ENCODE peak calls at places on chromosomes 2 and 18, in six cellular contexts. One of them, this sample, is unnamed.

GRCh38 chr2:112187046-112187715 is 49.0 kb downstream of the FBLN7 start:
- DNase-seq in activated gamma-delta T cell treated with Interleukin-2 at 50 U/mL for 16 hours: no peak
- DNase-seq in cerebellum: no peak
- DNase-seq in IMR-90: no peak
- DNase-seq in bronchial epithelial cell: no peak
- DNase-seq in skeletal muscle cell: no peak
- DNase-seq in this sample: no peak

GRCh38 chr2:88187038-88187676 is 17.0 kb downstream of the THNSL2 start:
- DNase-seq in skeletal muscle cell: no peak
- DNase-seq in IMR-90: peak; percentile 21
- DNase-seq in activated gamma-delta T cell treated with Interleukin-2 at 50 U/mL for 16 hours: no peak
- DNase-seq in bronchial epithelial cell: peak; percentile 51
- DNase-seq in cerebellum: peak; percentile 17
- DNase-seq in this sample: peak; percentile 61

GRCh38 chr18:23798249-23798648 is 109.0 kb downstream of the LAMA3 start:
- DNase-seq in skeletal muscle cell: no peak
- DNase-seq in bronchial epithelial cell: no peak
- DNase-seq in IMR-90: no peak
- DNase-seq in activated gamma-delta T cell treated with Interleukin-2 at 50 U/mL for 16 hours: no peak
- DNase-seq in cerebellum: no peak
- DNase-seq in this sample: no peak

GRCh38 chr2:181828122-181828705 is 63.3 kb upstream of the ITPRID2 start:
- DNase-seq in cerebellum: no peak
- DNase-seq in activated gamma-delta T cell treated with Interleukin-2 at 50 U/mL for 16 hours: no peak
- DNase-seq in bronchial epithelial cell: no peak
- DNase-seq in skeletal muscle cell: no peak
- DNase-seq in IMR-90: no peak
- DNase-seq in this sample: no peak

GRCh38 chr2:235230809-235231601 is 262.8 kb upstream of the AGAP1 start:
- DNase-seq in bronchial epithelial cell: peak; percentile 15
- DNase-seq in cerebellum: no peak
- DNase-seq in activated gamma-delta T cell treated with Interleukin-2 at 50 U/mL for 16 hours: no peak
- DNase-seq in IMR-90: no peak
- DNase-seq in skeletal muscle cell: no peak
- DNase-seq in this sample: no peak

GRCh38 chr2:173359231-173359630 is 4.6 kb downstream of the CDCA7 start:
- DNase-seq in IMR-90: peak; percentile 15
- DNase-seq in skeletal muscle cell: no peak
- DNase-seq in activated gamma-delta T cell treated with Interleukin-2 at 50 U/mL for 16 hours: no peak
- DNase-seq in bronchial epithelial cell: no peak
- DNase-seq in cerebellum: no peak
- DNase-seq in this sample: no peak

GRCh38 chr2:46866770-46867246 is 48.8 kb downstream of the MCFD2 start:
- DNase-seq in cerebellum: no peak
- DNase-seq in bronchial epithelial cell: no peak
- DNase-seq in skeletal muscle cell: no peak
- DNase-seq in activated gamma-delta T cell treated with Interleukin-2 at 50 U/mL for 16 hours: no peak
- DNase-seq in IMR-90: no peak
- DNase-seq in this sample: peak; percentile 58

GRCh38 chr2:86044614-86045013 is 61.1 kb downstream of the POLR1A start:
- DNase-seq in cerebellum: no peak
- DNase-seq in skeletal muscle cell: no peak
- DNase-seq in IMR-90: no peak
- DNase-seq in activated gamma-delta T cell treated with Interleukin-2 at 50 U/mL for 16 hours: no peak
- DNase-seq in bronchial epithelial cell: no peak
- DNase-seq in this sample: no peak

GRCh38 chr18:70411307-70411706 is 122.5 kb downstream of the SOCS6 start:
- DNase-seq in IMR-90: no peak
- DNase-seq in skeletal muscle cell: no peak
- DNase-seq in cerebellum: no peak
- DNase-seq in activated gamma-delta T cell treated with Interleukin-2 at 50 U/mL for 16 hours: no peak
- DNase-seq in bronchial epithelial cell: no peak
- DNase-seq in this sample: no peak

GRCh38 chr18:26089247-26090129 is 925 bp downstream of the SS18 start:
- DNase-seq in IMR-90: peak; percentile 49
- DNase-seq in skeletal muscle cell: no peak
- DNase-seq in activated gamma-delta T cell treated with Interleukin-2 at 50 U/mL for 16 hours: no peak
- DNase-seq in cerebellum: peak; percentile 4
- DNase-seq in bronchial epithelial cell: peak; percentile 40
- DNase-seq in this sample: no peak

GRCh38 chr18:46868171-46868921 is 49.0 kb downstream of the PIAS2 start:
- DNase-seq in bronchial epithelial cell: peak; percentile 29
- DNase-seq in IMR-90: no peak
- DNase-seq in activated gamma-delta T cell treated with Interleukin-2 at 50 U/mL for 16 hours: no peak
- DNase-seq in cerebellum: no peak
- DNase-seq in skeletal muscle cell: no peak
- DNase-seq in this sample: no peak

GRCh38 chr2:8822218-8822617 is 15.2 kb downstream of the KIDINS220 start:
- DNase-seq in activated gamma-delta T cell treated with Interleukin-2 at 50 U/mL for 16 hours: no peak
- DNase-seq in bronchial epithelial cell: peak; percentile 52
- DNase-seq in IMR-90: peak; percentile 33
- DNase-seq in cerebellum: no peak
- DNase-seq in skeletal muscle cell: peak; percentile 4
- DNase-seq in this sample: no peak

GRCh38 chr2:229445013-229445412 is 173.9 kb upstream of the PID1 start:
- DNase-seq in IMR-90: peak; percentile 92
- DNase-seq in cerebellum: no peak
- DNase-seq in skeletal muscle cell: peak; percentile 99
- DNase-seq in activated gamma-delta T cell treated with Interleukin-2 at 50 U/mL for 16 hours: no peak
- DNase-seq in bronchial epithelial cell: peak; percentile 98
- DNase-seq in this sample: peak; percentile 41

GRCh38 chr2:88010136-88010535 is 6.2 kb downstream of the RNU2-63P start:
- DNase-seq in bronchial epithelial cell: no peak
- DNase-seq in activated gamma-delta T cell treated with Interleukin-2 at 50 U/mL for 16 hours: no peak
- DNase-seq in cerebellum: no peak
- DNase-seq in skeletal muscle cell: no peak
- DNase-seq in IMR-90: no peak
- DNase-seq in this sample: no peak

GRCh38 chr2:96340493-96341414 is 5.2 kb downstream of the NCAPH start:
- DNase-seq in activated gamma-delta T cell treated with Interleukin-2 at 50 U/mL for 16 hours: no peak
- DNase-seq in bronchial epithelial cell: no peak
- DNase-seq in cerebellum: no peak
- DNase-seq in IMR-90: peak; percentile 64
- DNase-seq in skeletal muscle cell: no peak
- DNase-seq in this sample: no peak

GRCh38 chr2:9602412-9602811 is 28.4 kb downstream of the YWHAQ start:
- DNase-seq in cerebellum: no peak
- DNase-seq in skeletal muscle cell: no peak
- DNase-seq in bronchial epithelial cell: no peak
- DNase-seq in IMR-90: no peak
- DNase-seq in activated gamma-delta T cell treated with Interleukin-2 at 50 U/mL for 16 hours: no peak
- DNase-seq in this sample: no peak

GRCh38 chr18:48902023-48902855 is 48.5 kb downstream of the SMAD7 start:
- DNase-seq in IMR-90: peak; percentile 91
- DNase-seq in bronchial epithelial cell: peak; percentile 58
- DNase-seq in cerebellum: no peak
- DNase-seq in skeletal muscle cell: peak; percentile 85
- DNase-seq in activated gamma-delta T cell treated with Interleukin-2 at 50 U/mL for 16 hours: no peak
- DNase-seq in this sample: peak; percentile 88

This sample was measured in left ventricle myocardium inferior.